ENCODE peak calls at places on chromosomes 5 and 9, in six cellular contexts. Y is activated CD4-positive, alpha-beta T cell treated with anti-CD3 and anti-CD28 coated beads, Interleukin-2, amount 10 ng/mL, durations not matched to agents 7 days and 5 days; O is mucosa of gallbladder; T is T-helper 9 cell; M is endothelial cell; X is NCI-H2029. V is an unnamed sample.
A peak's percentile ranks its signal among the peaks of the same experiment; 100 is the strongest.

GRCh38 chr9:1337169-1337568 is 287.0 kb downstream of the DMRT2 start:
- DNase-seq in T (no peak), Y (no peak), O (no peak), X (no peak), M (no peak), V (no peak)

GRCh38 chr9:83429229-83429628 is 109.0 kb downstream of the FRMD3 start:
- DNase-seq in Y (no peak), T (no peak), X (no peak), M (no peak), O (no peak), V (no peak)

GRCh38 chr9:120353501-120353900 is 226.5 kb downstream of the CDK5RAP2 start:
- DNase-seq in X (no peak), O (no peak), T (no peak), Y (no peak), M (no peak), V (no peak)

GRCh38 chr9:96031366-96031824 is 155.9 kb downstream of the ERCC6L2 start:
- DNase-seq in Y (no peak), T (no peak), X (peak; percentile 95), O (no peak), M (no peak), V (no peak)

GRCh38 chr5:11346336-11346735 is 557.9 kb downstream of the CTNND2 start:
- DNase-seq in T (no peak), X (no peak), M (no peak), Y (no peak), O (no peak), V (no peak)

GRCh38 chr9:5375790-5376477 is 36.3 kb upstream of the RLN1 start:
- DNase-seq in M (no peak), T (no peak), X (no peak), Y (no peak), O (no peak), V (no peak)

GRCh38 chr5:143041461-143041860 is 271.3 kb downstream of the ARHGAP26 start:
- DNase-seq in Y (no peak), O (no peak), X (no peak), M (no peak), T (no peak), V (no peak)

GRCh38 chr9:82606761-82607382 is 456.1 kb downstream of the RASEF start:
- DNase-seq in T (no peak), O (peak; percentile 59), Y (peak; percentile 7), X (peak; percentile 61), M (peak; percentile 62), V (no peak)

GRCh38 chr9:129626079-129626943 is at the start of gene NTMT1:
- DNase-seq in X (peak; percentile 53), Y (peak; percentile 88), T (peak; percentile 94), M (peak; percentile 88), O (peak; percentile 89), V (peak; percentile 90)

V was measured in T follicular helper cell.